ENCODE peak calls at places on chromosomes 2 and 18, in four cellular contexts. A is WTC11, V is K562, X is H1. E is an unnamed sample.

GRCh38 chr18:31396796-31397195 is 20.2 kb downstream of the DSG4 start:
- DNase-seq in A (no peak), V (no peak), X (no peak), E (no peak)

GRCh38 chr18:45566025-45566740 is 49.1 kb upstream of the SLC14A2 start:
- DNase-seq in A (no peak), V (no peak), X (no peak), E (no peak)

GRCh38 chr18:12518326-12518725 is 110.6 kb downstream of the PRELID3A start:
- DNase-seq in A (no peak), V (no peak), X (no peak), E (no peak)

GRCh38 chr2:16614314-16614860 is 51.2 kb downstream of the CYRIA start:
- DNase-seq in A (no peak), V (peak), X (no peak), E (no peak)

GRCh38 chr2:190837991-190838390 is 42.6 kb upstream of the GLS start:
- DNase-seq in A (no peak), V (no peak), X (no peak), E (no peak)

GRCh38 chr2:231786917-231787292 is 660 bp downstream of the COPS7B start:
- DNase-seq in A (no peak), V (no peak), X (no peak), E (no peak)

GRCh38 chr18:21298351-21298750 is 56.3 kb downstream of the GREB1L start:
- DNase-seq in A (no peak), V (no peak), X (no peak), E (no peak)

GRCh38 chr2:213067888-213068287 is 83.5 kb downstream of the IKZF2 start:
- DNase-seq in A (no peak), V (no peak), X (no peak), E (no peak)

GRCh38 chr2:3927031-3927430 is 223.7 kb downstream of the DCDC2C start:
- DNase-seq in A (no peak), V (no peak), X (no peak), E (no peak)

GRCh38 chr2:113078350-113078839 is 10.6 kb downstream of the IL1F10 start:
- DNase-seq in A (no peak), V (no peak), X (no peak), E (no peak)

GRCh38 chr2:15730545-15731212 is 139.0 kb downstream of the DDX1 start:
- DNase-seq in A (no peak), V (peak), X (no peak), E (peak)

GRCh38 chr2:1707771-1708351 is 36.5 kb downstream of the PXDN start:
- DNase-seq in A (peak), V (no peak), X (peak), E (peak)

GRCh38 chr2:145411493-145411892 is 891.6 kb upstream of the ZEB2 start:
- DNase-seq in A (no peak), V (no peak), X (no peak), E (no peak)

GRCh38 chr2:177393381-177393780 is 808 bp downstream of the AGPS start:
- DNase-seq in A (no peak), V (no peak), X (no peak), E (peak)

GRCh38 chr2:141331127-141331526 is 799.7 kb downstream of the LRP1B start:
- DNase-seq in A (no peak), V (no peak), X (no peak), E (no peak)

GRCh38 chr2:26582890-26583289 is 58.3 kb downstream of the CIB4 start:
- DNase-seq in A (peak), V (no peak), X (no peak), E (peak)

GRCh38 chr2:81706856-81707255 is 1402.3 kb upstream of the LRRTM1 start:
- DNase-seq in A (no peak), V (no peak), X (no peak), E (no peak)

GRCh38 chr18:38033282-38033681 is 467.7 kb upstream of the CELF4 start:
- DNase-seq in A (no peak), V (no peak), X (no peak), E (no peak)

GRCh38 chr2:54476852-54477251 is 20.7 kb downstream of the SPTBN1 start:
- DNase-seq in A (no peak), V (no peak), X (no peak), E (no peak)

GRCh38 chr2:71577209-71577608 is 123.8 kb downstream of the DYSF start:
- DNase-seq in A (no peak), V (no peak), X (no peak), E (no peak)

GRCh38 chr2:55157474-55157884 is 74.6 kb downstream of the CLHC1 start:
- DNase-seq in A (no peak), V (peak), X (no peak), E (peak)

GRCh38 chr2:28155627-28156026 is 237.0 kb upstream of the FOSL2 start:
- DNase-seq in A (peak), V (peak), X (no peak), E (peak)

GRCh38 chr2:235832941-235833340 is 335.2 kb downstream of the GBX2 start:
- DNase-seq in A (no peak), V (no peak), X (no peak), E (no peak)

GRCh38 chr2:47520302-47520630 is 117.3 kb downstream of the MSH2 start:
- DNase-seq in A (no peak), V (no peak), X (no peak), E (peak)
- TF ChIP-seq TEAD4 in A (no peak), V (no peak), X (no peak), E (no peak)

DNA sequence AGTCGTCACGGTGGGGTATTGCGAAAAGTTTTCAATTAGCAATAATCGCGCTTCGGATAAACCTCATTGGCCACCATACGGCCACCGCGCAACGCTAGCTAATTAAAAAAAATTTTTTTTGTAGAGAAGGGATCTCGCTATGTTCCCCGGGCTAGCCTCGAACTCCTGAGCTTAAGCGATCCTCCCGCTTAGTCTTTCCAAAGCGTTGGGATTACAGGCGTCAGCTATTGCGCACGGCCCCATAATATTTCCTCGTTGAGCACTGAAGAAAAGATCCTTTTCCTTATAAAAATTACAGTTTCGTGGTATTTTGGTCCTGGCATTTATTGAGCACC is 759 bp upstream of the ACTR1B start:
- DNase-seq in A (no peak), V (no peak), X (no peak), E (no peak)
- TF ChIP-seq TEAD4 in A (no peak), V (no peak), X (no peak), E (no peak)

DNA sequence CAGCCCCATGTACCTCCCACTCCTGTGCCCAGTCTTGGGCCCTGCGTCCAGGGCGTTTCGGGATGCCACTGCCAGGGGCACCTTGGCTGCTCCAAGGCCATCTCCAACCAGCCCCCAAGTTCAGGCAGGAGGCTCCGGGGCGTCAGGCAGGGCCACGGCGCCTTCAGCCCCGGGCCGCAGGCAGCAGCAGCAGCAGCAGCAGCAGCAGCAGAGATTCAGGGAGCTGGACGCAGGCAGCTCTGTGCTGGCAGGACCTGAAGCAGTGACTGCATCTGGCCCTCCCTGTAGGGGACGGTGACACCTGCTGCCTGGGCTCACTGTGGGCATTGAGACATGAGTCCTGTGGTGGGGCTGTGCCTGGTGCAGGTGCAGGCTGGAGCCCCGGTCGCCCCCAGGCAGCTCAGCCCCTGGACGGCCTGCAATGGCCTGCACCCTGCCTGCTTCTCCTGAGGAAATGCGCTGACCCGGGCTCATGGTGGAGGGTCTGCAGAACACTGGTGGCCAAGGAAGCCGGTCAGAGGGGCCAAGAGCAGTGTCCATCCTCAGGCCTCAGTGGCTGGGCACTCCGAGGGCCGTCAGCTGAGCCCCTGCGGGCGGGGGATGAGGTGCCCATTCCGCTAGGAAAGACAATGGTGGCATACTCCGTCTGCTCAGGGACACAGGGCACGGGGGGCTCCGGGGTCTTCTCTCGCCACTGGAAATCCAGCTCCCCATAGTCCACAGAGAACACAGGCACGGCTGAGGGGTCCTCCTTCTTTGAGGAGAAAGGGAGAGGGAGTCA is 8.0 kb downstream of the PDCD1 start:
- DNase-seq in A (peak), V (no peak), X (no peak), E (peak)
- TF ChIP-seq TEAD4 in A (no peak), V (no peak), X (no peak), E (no peak)

DNA sequence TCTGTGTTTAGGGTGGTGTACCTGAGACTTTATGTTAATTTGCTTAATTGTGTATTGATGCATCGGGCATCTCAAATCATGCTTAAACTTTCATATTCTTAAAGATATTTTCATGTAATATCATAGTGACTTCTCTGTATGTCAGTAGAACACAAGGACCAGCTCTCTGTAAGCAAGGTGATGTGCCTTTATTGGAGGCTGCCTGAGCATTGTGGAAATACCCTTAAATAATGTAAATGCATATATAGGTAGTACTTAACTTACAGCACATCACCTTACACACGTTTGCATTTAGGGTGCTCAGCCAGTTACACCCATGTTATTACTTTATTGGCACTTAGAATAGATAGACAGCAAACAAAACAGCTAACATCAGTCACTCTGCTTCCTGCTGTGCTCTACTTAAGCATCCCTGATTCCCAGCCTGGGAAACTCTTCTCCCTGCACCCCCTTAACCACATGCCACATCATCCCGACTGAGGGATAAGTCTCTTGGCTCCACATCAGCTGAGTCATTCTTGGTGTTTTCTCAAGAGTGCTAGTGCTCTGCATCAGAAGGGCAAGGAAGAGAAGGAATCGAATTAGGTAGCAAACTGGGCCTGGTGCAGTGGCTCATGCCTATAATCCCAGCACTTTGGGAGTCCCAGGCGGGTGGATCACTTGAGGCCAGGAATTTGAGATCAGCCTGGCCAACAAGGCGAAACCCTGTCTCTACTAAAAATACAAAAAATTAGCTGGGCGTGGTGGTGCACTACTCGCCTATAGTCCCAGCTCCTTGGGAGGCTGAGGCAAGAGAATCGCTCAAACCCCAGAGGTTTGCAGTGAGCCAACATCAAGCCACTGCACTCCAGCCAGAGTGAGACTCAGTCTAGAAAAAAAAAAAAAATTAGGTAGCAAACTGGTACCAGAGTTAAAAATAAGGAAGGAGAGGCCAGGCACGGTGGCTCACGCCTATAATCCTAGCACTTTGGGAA is 108.7 kb downstream of the MAP3K20 start:
- DNase-seq in A (no peak), V (no peak), X (no peak), E (peak)
- TF ChIP-seq TEAD4 in A (no peak), V (no peak), X (no peak), E (peak)

GRCh38 chr2:30862054-30862651 is 54.9 kb upstream of the CAPN13 start:
- DNase-seq in A (peak), V (peak), X (peak), E (peak)
- TF ChIP-seq TEAD4 in A (no peak), V (no peak), X (no peak), E (no peak)

GRCh38 chr2:172253190-172254052 is 150.7 kb upstream of the DLX2 start:
- DNase-seq in A (no peak), V (peak), X (no peak), E (peak)
- TF ChIP-seq TEAD4 in A (no peak), V (no peak), X (no peak), E (peak)